ENCODE peak calls at places on chromosome 10, in ten cellular contexts. E is dorsolateral prefrontal cortex; J is GM12865; C is cardiac fibroblast; N is sigmoid colon; Q is OCI-LY7; R is mammary epithelial cell; F is CD8-positive, alpha-beta T cell; U is PC-9; V is kidney epithelial cell. Z is an unnamed sample.

GRCh38 chr10:119562097-119562496 is 19.6 kb upstream of the RGS10 start:
- DNase-seq in E (no peak), J (no peak), C (no peak), N (no peak), Q (no peak), R (no peak), F (no peak), U (no peak), V (no peak), Z (no peak)

GRCh38 chr10:11831520-11831951 is 8.4 kb downstream of the PROSER2 start:
- DNase-seq in E (no peak), J (no peak), C (no peak), N (no peak), Q (no peak), R (no peak), F (no peak), U (peak; percentile 43), V (no peak), Z (no peak)

GRCh38 chr10:75472685-75473084 is 41.3 kb downstream of the LRMDA start:
- DNase-seq in E (no peak), J (no peak), C (no peak), N (no peak), Q (no peak), R (no peak), F (no peak), U (no peak), V (no peak), Z (no peak)

GRCh38 chr10:17226891-17227303 is 1.1 kb upstream of the VIM start:
- DNase-seq in E (no peak), J (no peak), C (no peak), N (peak; percentile 64), Q (no peak), R (no peak), F (no peak), U (no peak), V (no peak), Z (no peak)

GRCh38 chr10:3222068-3222467 is 49.5 kb upstream of the PITRM1 start:
- DNase-seq in E (no peak), J (peak; percentile 20), C (no peak), N (no peak), Q (no peak), R (no peak), F (no peak), U (no peak), V (no peak), Z (no peak)

GRCh38 chr10:30862486-30862885 is 169.2 kb downstream of the ZNF438 start:
- DNase-seq in E (no peak), J (no peak), C (peak; percentile 90), N (no peak), Q (no peak), R (no peak), F (no peak), U (peak; percentile 70), V (no peak), Z (no peak)

GRCh38 chr10:71638087-71638576 is 81.4 kb downstream of the C10orf105 start:
- DNase-seq in E (no peak), J (no peak), C (no peak), N (no peak), Q (peak; percentile 73), R (no peak), F (no peak), U (peak; percentile 82), V (no peak), Z (no peak)

GRCh38 chr10:126090911-126091728 is 194.8 kb downstream of the FANK1 start:
- DNase-seq in E (no peak), J (no peak), C (peak; percentile 58), N (no peak), Q (no peak), R (peak; percentile 93), F (no peak), U (peak; percentile 42), V (peak; percentile 91), Z (no peak)

GRCh38 chr10:7000063-7000462 is 410.8 kb downstream of the SFMBT2 start:
- DNase-seq in E (no peak), J (no peak), C (no peak), N (no peak), Q (no peak), R (no peak), F (no peak), U (no peak), V (no peak), Z (no peak)

GRCh38 chr10:13390604-13391522 is 42.8 kb upstream of the SEPHS1 start:
- DNase-seq in E (no peak), J (peak; percentile 58), C (peak; percentile 10), N (no peak), Q (no peak), R (no peak), F (no peak), U (no peak), V (no peak), Z (no peak)

GRCh38 chr10:101856626-101857025 is 13.0 kb upstream of the KCNIP2 start:
- DNase-seq in E (no peak), J (no peak), C (peak; percentile 45), N (no peak), Q (no peak), R (peak; percentile 35), F (no peak), U (no peak), V (no peak), Z (no peak)

GRCh38 chr10:11934262-11934661 is 108.3 kb downstream of the UPF2 start:
- DNase-seq in E (no peak), J (no peak), C (no peak), N (no peak), Q (no peak), R (no peak), F (no peak), U (no peak), V (no peak), Z (no peak)

GRCh38 chr10:36141786-36142560 is 499.9 kb upstream of the FZD8 start:
- DNase-seq in E (no peak), J (no peak), C (peak; percentile 11), N (no peak), Q (no peak), R (no peak), F (no peak), U (no peak), V (no peak), Z (no peak)

GRCh38 chr10:114684085-114684821 is 26.2 kb upstream of the ABLIM1 start:
- DNase-seq in E (no peak), J (no peak), C (peak; percentile 72), N (peak; percentile 69), Q (no peak), R (no peak), F (no peak), U (no peak), V (no peak), Z (no peak)

GRCh38 chr10:80158598-80159127 is 26.1 kb downstream of the PLAC9 start:
- DNase-seq in E (peak; percentile 59), J (no peak), C (peak; percentile 99), N (peak; percentile 96), Q (no peak), R (peak; percentile 92), F (no peak), U (peak; percentile 94), V (peak; percentile 86), Z (no peak)
- TF ChIP-seq CTCF in E (no peak), J (no peak), C (no peak), N (no peak), Q (no peak), R (no peak), F (no peak), U (no peak), V (no peak), Z (no peak)

GRCh38 chr10:34956756-34957155 is 133.4 kb downstream of the CUL2 start:
- DNase-seq in E (no peak), J (no peak), C (no peak), N (no peak), Q (no peak), R (no peak), F (no peak), U (no peak), V (no peak), Z (no peak)
- TF ChIP-seq CTCF in E (no peak), J (no peak), C (no peak), N (no peak), Q (no peak), R (no peak), F (no peak), U (no peak), V (no peak), Z (no peak)

DNA sequence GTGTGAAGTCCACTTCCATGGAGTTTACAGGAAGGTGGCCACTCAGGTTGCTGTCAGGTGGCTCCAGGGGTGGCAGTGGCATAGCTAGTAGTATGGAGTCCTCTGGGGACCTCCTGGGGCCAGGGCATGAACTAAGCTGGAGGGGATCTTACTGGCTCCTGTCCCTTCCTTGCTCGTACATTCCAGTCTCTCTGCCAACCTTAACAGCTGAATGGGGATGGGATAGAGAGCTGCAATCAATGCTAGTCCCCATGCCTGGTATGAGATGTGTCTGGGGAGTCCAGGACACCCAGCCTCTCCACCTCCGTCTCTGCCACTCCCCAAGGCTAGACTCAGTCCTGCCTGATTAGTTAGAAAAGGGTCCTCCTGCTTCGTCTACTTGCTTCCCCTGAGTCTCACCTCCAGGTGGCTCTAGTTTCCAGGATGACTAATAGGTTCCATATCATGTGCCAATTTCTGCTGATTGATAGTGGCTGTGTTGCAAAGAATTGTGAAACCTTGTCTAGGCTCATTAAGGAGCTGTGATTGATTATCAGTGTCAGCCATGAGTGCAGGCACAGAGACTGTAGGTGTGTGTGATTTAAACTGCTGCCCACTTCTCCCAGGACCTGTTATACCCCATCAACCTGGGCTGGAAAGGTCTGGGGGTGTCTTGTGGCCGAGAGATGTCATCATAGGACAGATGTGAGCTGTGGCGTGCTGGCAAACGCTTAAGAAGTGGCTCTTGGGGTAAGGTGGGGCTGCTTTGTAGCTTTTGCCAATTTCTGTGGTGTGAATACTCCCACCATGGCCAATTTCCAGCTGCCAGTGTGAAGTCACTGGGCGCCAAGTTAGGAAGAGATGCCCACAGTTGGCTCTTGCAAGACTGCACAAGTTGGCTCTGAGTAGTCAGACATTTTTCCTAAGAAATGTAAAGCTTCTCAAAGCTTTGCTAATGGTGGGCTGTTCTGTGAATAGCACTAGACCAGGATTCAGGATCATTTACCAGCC is 59.8 kb downstream of the COL13A1 start:
- DNase-seq in E (no peak), J (peak; percentile 14), C (peak; percentile 90), N (no peak), Q (peak; percentile 25), R (peak; percentile 92), F (no peak), U (peak; percentile 93), V (peak; percentile 63), Z (no peak)
- TF ChIP-seq CTCF in E (no peak), J (peak; percentile 4), C (peak; percentile 39), N (no peak), Q (peak; percentile 52), R (peak; percentile 55), F (no peak), U (peak; percentile 58), V (peak; percentile 46), Z (no peak)

DNA sequence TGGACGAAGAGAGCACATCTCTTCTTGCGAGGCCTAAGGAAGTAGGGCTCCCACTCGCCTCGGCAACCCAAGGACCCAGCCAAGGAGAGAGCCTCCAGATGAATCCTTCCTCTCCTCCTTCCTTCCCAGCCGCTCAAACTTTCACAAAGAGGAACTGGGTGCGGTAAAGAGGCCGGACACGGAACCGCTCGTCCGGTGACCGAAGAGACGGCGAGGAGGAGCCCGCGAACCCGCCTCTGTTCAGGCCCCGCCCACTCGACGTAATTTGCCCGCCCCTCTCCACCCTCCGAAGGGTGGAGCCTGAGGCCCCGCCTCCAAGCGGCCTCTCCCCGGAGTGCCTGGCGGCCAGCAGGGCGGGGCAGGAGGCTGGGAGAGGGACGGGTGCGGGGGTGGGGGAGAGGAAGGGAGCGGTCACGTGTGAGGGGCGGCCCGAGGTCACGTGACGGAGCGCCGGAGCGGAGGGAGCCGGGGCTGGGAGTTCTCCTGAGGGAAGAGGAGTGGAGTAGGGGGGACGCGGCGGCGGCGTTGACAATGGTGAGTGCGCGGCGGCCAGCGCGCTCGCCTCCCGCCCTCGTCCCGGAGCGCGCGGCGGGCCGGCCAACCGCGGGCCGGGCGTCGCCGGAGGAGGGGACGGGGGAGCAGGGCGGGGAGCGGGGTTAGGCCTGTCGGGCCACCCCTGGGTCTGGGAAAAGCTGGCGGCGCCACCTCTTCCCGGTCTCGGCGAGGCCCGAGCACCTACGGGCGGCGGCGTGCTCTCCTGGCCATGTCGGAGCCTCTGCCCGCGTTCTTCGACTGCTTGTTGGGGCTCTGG is at the start of gene VPS26A:
- DNase-seq in E (peak; percentile 99), J (peak; percentile 99), C (peak; percentile 99), N (peak; percentile 100), Q (peak; percentile 97), R (peak; percentile 99), F (peak; percentile 99), U (peak; percentile 91), V (peak; percentile 74), Z (peak; percentile 100)
- TF ChIP-seq CTCF in E (peak; percentile 37), J (peak; percentile 49), C (no peak), N (peak; percentile 6), Q (no peak), R (no peak), F (peak; percentile 54), U (peak; percentile 20), V (no peak), Z (no peak)

Z was measured in GM13976.